ENCODE peak calls at places on chromosomes 2 and 18, in eight cellular contexts. D is neuronal stem cell, B is tibial nerve, F is psoas muscle, A is suprapubic skin, W is IMR-90, S is BE2C, M is adrenal gland. X is an unnamed sample.

GRCh38 chr18:8898990-8899389 is 193.6 kb downstream of the MTCL1 start:
- DNase-seq in D (no peak), B (no peak), F (no peak), A (no peak), W (no peak), S (no peak), M (no peak), X (no peak)

GRCh38 chr2:190973262-190973661 is 40.7 kb downstream of the STAT1 start:
- DNase-seq in D (no peak), B (no peak), F (no peak), A (no peak), W (no peak), S (no peak), M (no peak), X (no peak)

GRCh38 chr2:235463893-235464292 is 29.9 kb upstream of the AGAP1 start:
- DNase-seq in D (no peak), B (no peak), F (peak; percentile 18), A (no peak), W (no peak), S (no peak), M (peak; percentile 78), X (peak; percentile 37)

GRCh38 chr2:239846789-239847676 is 178.1 kb downstream of the NDUFA10 start:
- DNase-seq in D (no peak), B (no peak), F (no peak), A (no peak), W (no peak), S (no peak), M (no peak), X (no peak)

GRCh38 chr2:214649440-214650205 is 159.9 kb downstream of the BARD1 start:
- DNase-seq in D (no peak), B (no peak), F (no peak), A (no peak), W (peak; percentile 69), S (no peak), M (no peak), X (no peak)

GRCh38 chr2:159547031-159547430 is 69.3 kb downstream of the BAZ2B start:
- DNase-seq in D (no peak), B (no peak), F (no peak), A (no peak), W (peak; percentile 26), S (no peak), M (no peak), X (no peak)

GRCh38 chr2:102520801-102521200 is 47.8 kb downstream of the SLC9A4 start:
- DNase-seq in D (no peak), B (no peak), F (no peak), A (no peak), W (no peak), S (no peak), M (no peak), X (peak; percentile 7)

GRCh38 chr2:205145888-205146287 is 536.4 kb upstream of the NRP2 start:
- DNase-seq in D (no peak), B (no peak), F (no peak), A (no peak), W (no peak), S (no peak), M (no peak), X (no peak)

GRCh38 chr2:165349181-165349580 is 110.0 kb downstream of the SCN2A start:
- DNase-seq in D (no peak), B (no peak), F (no peak), A (no peak), W (no peak), S (no peak), M (no peak), X (no peak)

DNA sequence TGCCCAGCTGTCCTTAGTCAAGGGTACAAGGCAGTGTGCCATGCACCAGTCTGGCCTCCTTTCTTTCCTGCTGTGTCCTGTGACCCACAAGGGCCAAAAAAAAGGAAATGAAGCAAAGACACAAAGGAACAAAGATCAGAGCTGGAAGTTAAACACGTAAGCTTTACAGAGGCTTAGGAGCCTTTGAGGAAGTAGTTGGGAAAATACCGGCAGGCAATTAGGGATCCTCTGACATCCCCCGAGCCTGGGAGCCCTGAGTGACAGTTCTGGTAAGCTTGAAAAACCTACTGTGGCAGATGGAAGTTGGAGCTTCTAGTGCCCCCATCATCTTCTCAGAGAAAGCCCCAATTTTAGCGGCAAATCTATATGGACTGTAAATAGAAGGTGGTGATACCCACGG is 78.5 kb downstream of the SPRED2 start:
- DNase-seq in D (peak; percentile 24), B (no peak), F (no peak), A (no peak), W (no peak), S (no peak), M (no peak), X (no peak)
- H3K4me1 ChIP-seq in D (peaks cover 28% of the 10 kb centered on the region), B (peaks cover 3% of the 10 kb centered on the region), F (peaks cover 19% of the 10 kb centered on the region), A (peaks cover 27% of the 10 kb centered on the region), W (peaks cover 25% of the 10 kb centered on the region), S (peaks cover 22% of the 10 kb centered on the region), M (peaks cover 4% of the 10 kb centered on the region), X (peaks cover 55% of the 10 kb centered on the region)

GRCh38 chr2:15559379-15559778 is 1.8 kb downstream of the NBAS start:
- DNase-seq in D (no peak), B (no peak), F (no peak), A (no peak), W (no peak), S (no peak), M (no peak), X (no peak)
- H3K4me3 ChIP-seq in D (no peak overlapping the region), B (peak overlapping the region; percentile 94), F (peak overlapping the region; percentile 90), A (peak overlapping the region; percentile 88), W (peak overlapping the region; percentile 90), S (peak overlapping the region; percentile 87), M (no peak overlapping the region), X (no peak overlapping the region)

DNA sequence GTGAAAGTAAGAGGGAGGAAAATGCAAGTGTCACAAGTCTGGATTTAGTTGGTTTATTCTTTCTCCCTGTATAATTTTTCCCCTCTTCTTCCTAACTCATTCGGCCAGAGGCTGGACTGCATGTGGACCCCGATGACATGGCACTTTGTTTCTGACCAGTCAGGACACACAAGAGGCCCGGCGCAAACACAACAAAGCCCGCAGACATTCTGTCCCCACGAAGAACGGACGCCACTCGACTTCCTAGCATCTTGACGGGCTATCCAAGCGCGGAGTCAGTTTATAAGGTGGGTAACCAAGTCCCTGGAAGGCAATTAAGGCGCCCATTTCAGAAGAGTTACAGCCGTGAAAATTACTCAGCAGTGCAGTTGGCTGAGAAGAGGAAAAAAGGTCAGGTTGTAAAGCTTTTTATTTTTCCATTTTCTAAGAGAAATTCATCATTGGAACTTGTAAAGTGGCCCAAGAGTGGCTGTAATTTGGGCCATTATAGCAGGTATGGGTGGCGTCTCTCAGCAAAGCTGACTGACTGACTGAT is at the start of gene TPO:
- DNase-seq in D (no peak), B (no peak), F (no peak), A (no peak), W (no peak), S (no peak), M (no peak), X (no peak)
- H3K27me3 ChIP-seq in D (no peaks in the 10 kb centered on the region), B (no peaks in the 10 kb centered on the region), F (no peaks in the 10 kb centered on the region), A (no peaks in the 10 kb centered on the region), W (no peaks in the 10 kb centered on the region), S (no peaks in the 10 kb centered on the region), M (no peaks in the 10 kb centered on the region), X (no peaks in the 10 kb centered on the region)

GRCh38 chr18:75244914-75245313 is 34.3 kb downstream of the TSHZ1 start:
- DNase-seq in D (no peak), B (no peak), F (no peak), A (no peak), W (no peak), S (no peak), M (no peak), X (no peak)
- H3K4me1 ChIP-seq in D (no peaks in the 10 kb centered on the region), B (peaks cover 18% of the 10 kb centered on the region), F (peaks cover 22% of the 10 kb centered on the region), A (peaks cover 23% of the 10 kb centered on the region), W (peaks cover 15% of the 10 kb centered on the region), S (peaks cover 5% of the 10 kb centered on the region), M (peaks cover 12% of the 10 kb centered on the region), X (peaks cover 11% of the 10 kb centered on the region)

GRCh38 chr18:25465152-25465790 is 113.3 kb upstream of the ZNF521 start:
- DNase-seq in D (peak; percentile 54), B (no peak), F (no peak), A (no peak), W (no peak), S (no peak), M (no peak), X (no peak)
- H3K4me3 ChIP-seq in D (no peak overlapping the region), B (no peak overlapping the region), F (no peak overlapping the region), A (no peak overlapping the region), W (no peak overlapping the region), S (no peak overlapping the region), M (no peak overlapping the region), X (no peak overlapping the region)